ENCODE peak calls at places on chromosomes 1 and 21, in six cellular contexts. One of them, this sample, is unnamed.

GRCh38 chr1:236063919-236064673 is 794 bp downstream of the NID1 start:
- DNase-seq in A549: peak; percentile 36
- DNase-seq in hepatocyte: peak; percentile 76
- DNase-seq in occipital lobe: no peak
- DNase-seq in tibial artery: peak; percentile 91
- DNase-seq in T-cell: no peak
- DNase-seq in this sample: peak; percentile 57

GRCh38 chr1:15849775-15850449 is 2.4 kb downstream of the SPEN start:
- DNase-seq in T-cell: no peak
- DNase-seq in tibial artery: peak; percentile 67
- DNase-seq in A549: peak; percentile 75
- DNase-seq in occipital lobe: peak; percentile 51
- DNase-seq in hepatocyte: peak; percentile 79
- DNase-seq in this sample: no peak

GRCh38 chr1:223531742-223532341 is 133.7 kb downstream of the CAPN8 start:
- DNase-seq in A549: peak; percentile 61
- DNase-seq in tibial artery: peak; percentile 59
- DNase-seq in hepatocyte: peak; percentile 68
- DNase-seq in occipital lobe: no peak
- DNase-seq in T-cell: peak; percentile 11
- DNase-seq in this sample: peak; percentile 53

GRCh38 chr1:55893155-55893554 is 678.0 kb upstream of the USP24 start:
- DNase-seq in T-cell: no peak
- DNase-seq in occipital lobe: no peak
- DNase-seq in A549: peak; percentile 71
- DNase-seq in hepatocyte: peak; percentile 43
- DNase-seq in tibial artery: no peak
- DNase-seq in this sample: peak; percentile 12

GRCh38 chr1:70487910-70488665 is 77.0 kb downstream of the CTH start:
- DNase-seq in hepatocyte: peak; percentile 42
- DNase-seq in occipital lobe: no peak
- DNase-seq in A549: peak; percentile 36
- DNase-seq in tibial artery: no peak
- DNase-seq in T-cell: no peak
- DNase-seq in this sample: peak; percentile 38

GRCh38 chr1:29711582-29712274 is 475.4 kb downstream of the PTPRU start:
- DNase-seq in A549: no peak
- DNase-seq in occipital lobe: no peak
- DNase-seq in hepatocyte: no peak
- DNase-seq in tibial artery: no peak
- DNase-seq in T-cell: no peak
- DNase-seq in this sample: peak; percentile 54

GRCh38 chr1:110233861-110234260 is 23.7 kb downstream of the KCNC4 start:
- DNase-seq in occipital lobe: no peak
- DNase-seq in A549: no peak
- DNase-seq in tibial artery: no peak
- DNase-seq in T-cell: no peak
- DNase-seq in hepatocyte: no peak
- DNase-seq in this sample: no peak

GRCh38 chr1:116494745-116495144 is 76.1 kb downstream of the CD58 start:
- DNase-seq in A549: no peak
- DNase-seq in tibial artery: no peak
- DNase-seq in hepatocyte: peak; percentile 26
- DNase-seq in T-cell: no peak
- DNase-seq in occipital lobe: no peak
- DNase-seq in this sample: no peak

GRCh38 chr1:151949371-151950193 is 40.3 kb upstream of the THEM4 start:
- DNase-seq in hepatocyte: no peak
- DNase-seq in tibial artery: no peak
- DNase-seq in occipital lobe: no peak
- DNase-seq in T-cell: no peak
- DNase-seq in A549: no peak
- DNase-seq in this sample: no peak

GRCh38 chr1:32334864-32335618 is 992 bp downstream of the MARCKSL1 start:
- DNase-seq in occipital lobe: no peak
- DNase-seq in A549: peak; percentile 26
- DNase-seq in hepatocyte: peak; percentile 80
- DNase-seq in T-cell: peak; percentile 63
- DNase-seq in tibial artery: no peak
- DNase-seq in this sample: peak; percentile 70

GRCh38 chr1:187032982-187033705 is 204.4 kb downstream of the PLA2G4A start:
- DNase-seq in A549: no peak
- DNase-seq in hepatocyte: no peak
- DNase-seq in occipital lobe: no peak
- DNase-seq in T-cell: no peak
- DNase-seq in tibial artery: no peak
- DNase-seq in this sample: no peak

GRCh38 chr1:202204065-202204464 is 10.5 kb downstream of the LGR6 start:
- DNase-seq in A549: peak; percentile 43
- DNase-seq in tibial artery: no peak
- DNase-seq in occipital lobe: no peak
- DNase-seq in T-cell: no peak
- DNase-seq in hepatocyte: no peak
- DNase-seq in this sample: no peak

GRCh38 chr21:43758132-43758619 is 17.9 kb downstream of the CSTB start:
- DNase-seq in hepatocyte: no peak
- DNase-seq in A549: no peak
- DNase-seq in T-cell: no peak
- DNase-seq in occipital lobe: no peak
- DNase-seq in tibial artery: peak; percentile 86
- DNase-seq in this sample: no peak

GRCh38 chr21:44521928-44522752 is 17.9 kb downstream of the KRTAP10-1 start:
- DNase-seq in hepatocyte: no peak
- DNase-seq in occipital lobe: no peak
- DNase-seq in tibial artery: peak; percentile 55
- DNase-seq in A549: no peak
- DNase-seq in T-cell: no peak
- DNase-seq in this sample: no peak

GRCh38 chr1:157968951-157969350 is 24.5 kb upstream of the KIRREL1 start:
- DNase-seq in T-cell: no peak
- DNase-seq in tibial artery: no peak
- DNase-seq in A549: peak; percentile 37
- DNase-seq in hepatocyte: no peak
- DNase-seq in occipital lobe: no peak
- DNase-seq in this sample: no peak

GRCh38 chr1:71269823-71270222 is 189.0 kb upstream of the ZRANB2 start:
- DNase-seq in occipital lobe: no peak
- DNase-seq in hepatocyte: no peak
- DNase-seq in A549: no peak
- DNase-seq in T-cell: no peak
- DNase-seq in tibial artery: no peak
- DNase-seq in this sample: no peak

GRCh38 chr1:208280681-208281439 is 36.7 kb upstream of the PLXNA2 start:
- DNase-seq in A549: no peak
- DNase-seq in occipital lobe: no peak
- DNase-seq in hepatocyte: no peak
- DNase-seq in tibial artery: no peak
- DNase-seq in T-cell: no peak
- DNase-seq in this sample: no peak

GRCh38 chr1:24415910-24416665 is 486 bp downstream of the NIPAL3 start:
- DNase-seq in tibial artery: no peak
- DNase-seq in occipital lobe: no peak
- DNase-seq in A549: no peak
- DNase-seq in hepatocyte: peak; percentile 41
- DNase-seq in T-cell: no peak
- DNase-seq in this sample: no peak

GRCh38 chr1:171595324-171595723 is 26.7 kb upstream of the MYOCOS start:
- DNase-seq in T-cell: no peak
- DNase-seq in occipital lobe: no peak
- DNase-seq in tibial artery: no peak
- DNase-seq in A549: no peak
- DNase-seq in hepatocyte: no peak
- DNase-seq in this sample: no peak

GRCh38 chr1:204462229-204462561 is 32.4 kb downstream of the PIK3C2B start:
- DNase-seq in A549: no peak
- DNase-seq in hepatocyte: no peak
- DNase-seq in occipital lobe: no peak
- DNase-seq in T-cell: no peak
- DNase-seq in tibial artery: no peak
- DNase-seq in this sample: no peak

GRCh38 chr1:111202707-111203623 is 2.5 kb upstream of the DENND2D start:
- DNase-seq in occipital lobe: no peak
- DNase-seq in hepatocyte: no peak
- DNase-seq in tibial artery: no peak
- DNase-seq in T-cell: no peak
- DNase-seq in A549: no peak
- DNase-seq in this sample: no peak

GRCh38 chr1:114340906-114341698 is 169.9 kb downstream of the TRIM33 start:
- DNase-seq in hepatocyte: no peak
- DNase-seq in tibial artery: no peak
- DNase-seq in A549: no peak
- DNase-seq in T-cell: peak; percentile 62
- DNase-seq in occipital lobe: no peak
- DNase-seq in this sample: no peak

GRCh38 chr1:231934797-231935196 is 308.2 kb downstream of the DISC1 start:
- DNase-seq in occipital lobe: no peak
- DNase-seq in A549: peak; percentile 9
- DNase-seq in tibial artery: no peak
- DNase-seq in T-cell: no peak
- DNase-seq in hepatocyte: peak; percentile 48
- DNase-seq in this sample: no peak

GRCh38 chr21:27645285-27645684 is 678.4 kb upstream of the ADAMTS5 start:
- DNase-seq in occipital lobe: no peak
- DNase-seq in A549: no peak
- DNase-seq in hepatocyte: no peak
- DNase-seq in T-cell: no peak
- DNase-seq in tibial artery: no peak
- DNase-seq in this sample: no peak

GRCh38 chr21:34029724-34030528 is 43.5 kb upstream of the MRPS6 start:
- DNase-seq in T-cell: peak; percentile 13
- DNase-seq in A549: peak; percentile 84
- DNase-seq in tibial artery: no peak
- DNase-seq in occipital lobe: peak; percentile 50
- DNase-seq in hepatocyte: peak; percentile 54
- DNase-seq in this sample: peak; percentile 23

GRCh38 chr1:182795563-182796228 is 6.1 kb downstream of the NPL start:
- DNase-seq in T-cell: no peak
- DNase-seq in occipital lobe: no peak
- DNase-seq in hepatocyte: peak; percentile 28
- DNase-seq in A549: peak; percentile 68
- DNase-seq in tibial artery: no peak
- DNase-seq in this sample: no peak